ENCODE peak calls at places on chromosomes 2 and 18, in four cellular contexts. Y, H, D and B are unnamed samples.

GRCh38 chr2:47225061-47225783 is 70.1 kb upstream of the STPG4 start:
- DNase-seq in H (no peak), Y (no peak), D (peak; percentile 60), B (no peak)

GRCh38 chr2:37782155-37782673 is 110.8 kb upstream of the CDC42EP3 start:
- DNase-seq in Y (no peak), H (no peak), D (no peak), B (no peak)

GRCh38 chr2:25274868-25275574 is 66.7 kb downstream of the DNMT3A start:
- DNase-seq in Y (no peak), H (no peak), D (no peak), B (no peak)

GRCh38 chr18:45686892-45687611 is 36.9 kb upstream of the SLC14A1 start:
- DNase-seq in Y (no peak), D (no peak), H (no peak), B (peak; percentile 17)

GRCh38 chr2:165803123-165803760 is 9.2 kb upstream of the GALNT3 start:
- DNase-seq in Y (no peak), H (no peak), D (no peak), B (no peak)

GRCh38 chr18:24176727-24177416 is 38.0 kb downstream of the CABYR start:
- DNase-seq in H (peak; percentile 50), Y (no peak), D (peak; percentile 50), B (no peak)

GRCh38 chr2:128798502-128799283 is 480.0 kb upstream of the HS6ST1 start:
- DNase-seq in H (no peak), D (no peak), Y (peak; percentile 46), B (no peak)

GRCh38 chr2:230684222-230685164 is 28.1 kb upstream of the CAB39 start:
- DNase-seq in H (no peak), D (no peak), Y (no peak), B (no peak)

GRCh38 chr2:10844083-10844482 is 31.5 kb upstream of the PDIA6 start:
- DNase-seq in D (peak; percentile 86), H (peak; percentile 49), Y (peak; percentile 69), B (no peak)

GRCh38 chr18:41462946-41463345 is 492.1 kb upstream of the PIK3C3 start:
- DNase-seq in Y (no peak), H (no peak), D (no peak), B (no peak)

GRCh38 chr18:79951545-79952456 is at the start of gene SLC66A2:
- DNase-seq in H (no peak), Y (peak; percentile 87), D (peak; percentile 90), B (peak; percentile 31)

GRCh38 chr2:80238692-80239469 is 65.7 kb downstream of the LRRTM1 start:
- DNase-seq in H (no peak), Y (no peak), D (peak; percentile 24), B (no peak)

GRCh38 chr2:32925976-32926707 is 20.6 kb upstream of the LTBP1 start:
- DNase-seq in Y (no peak), H (no peak), D (no peak), B (no peak)

GRCh38 chr2:60439219-60439974 is 114.1 kb downstream of the BCL11A start:
- DNase-seq in H (no peak), D (no peak), Y (no peak), B (peak; percentile 45)

GRCh38 chr2:222424281-222424728 is at the start of gene SGPP2:
- DNase-seq in D (peak; percentile 69), H (no peak), Y (no peak), B (no peak)

GRCh38 chr2:98730053-98730850 is 680 bp downstream of the MGAT4A start:
- DNase-seq in D (peak; percentile 71), H (no peak), Y (peak; percentile 63), B (no peak)

GRCh38 chr18:58043452-58044369 is at the start of gene NEDD4L:
- DNase-seq in D (peak; percentile 90), Y (peak; percentile 84), H (no peak), B (peak; percentile 32)

GRCh38 chr2:64143154-64144056 is 815 bp downstream of the PELI1 start:
- DNase-seq in Y (peak; percentile 52), D (peak; percentile 28), H (no peak), B (no peak)

GRCh38 chr2:64141711-64142405 is 2.4 kb downstream of the PELI1 start:
- DNase-seq in D (no peak), H (no peak), Y (no peak), B (no peak)

GRCh38 chr2:64142817-64143153 is 1.4 kb downstream of the PELI1 start:
- DNase-seq in H (no peak), D (no peak), Y (no peak), B (no peak)

GRCh38 chr2:64137996-64138395 is 6.2 kb downstream of the PELI1 start:
- DNase-seq in Y (no peak), D (peak; percentile 27), H (no peak), B (no peak)

GRCh38 chr2:64140665-64141064 is 3.6 kb downstream of the PELI1 start:
- DNase-seq in Y (no peak), H (no peak), D (no peak), B (no peak)
- H3K4me3 ChIP-seq in Y (peak overlapping the region; percentile 98), H (peak overlapping the region; percentile 28), D (no peak overlapping the region), B (peak overlapping the region; percentile 97)

GRCh38 chr2:69100220-69100723 is 87.3 kb downstream of the ANTXR1 start:
- DNase-seq in D (no peak), Y (no peak), H (no peak), B (no peak)
- H3K27ac ChIP-seq in D (no peak overlapping the region), Y (peak overlapping the region; percentile 55), H (no peak overlapping the region), B (peak overlapping the region; percentile 15)

GRCh38 chr18:21364471-21364870 is 122.4 kb downstream of the GREB1L start:
- DNase-seq in D (no peak), Y (no peak), H (no peak), B (no peak)
- H3K4me3 ChIP-seq in D (no peak overlapping the region), Y (no peak overlapping the region), H (no peak overlapping the region), B (no peak overlapping the region)

GRCh38 chr2:133642831-133643230 is 74.6 kb upstream of the NCKAP5 start:
- DNase-seq in Y (no peak), D (no peak), H (no peak), B (no peak)
- H3K27ac ChIP-seq in Y (peak overlapping the region; percentile 94), D (no peak overlapping the region), H (no peak overlapping the region), B (peak overlapping the region; percentile 75)

GRCh38 chr2:9769171-9770005 is 73.9 kb upstream of the TAF1B start:
- DNase-seq in D (peak; percentile 45), Y (no peak), H (no peak), B (no peak)
- H3K4me3 ChIP-seq in D (no peak overlapping the region), Y (no peak overlapping the region), H (no peak overlapping the region), B (no peak overlapping the region)

GRCh38 chr2:238339814-238340213 is 19.5 kb downstream of the TRAF3IP1 start:
- DNase-seq in Y (no peak), D (no peak), H (no peak), B (no peak)
- H3K27ac ChIP-seq in Y (no peak overlapping the region), D (no peak overlapping the region), H (no peak overlapping the region), B (no peak overlapping the region)

GRCh38 chr2:9001778-9002177 is 1.7 kb downstream of the MBOAT2 start:
- DNase-seq in H (no peak), Y (no peak), D (no peak), B (no peak)
- H3K4me3 ChIP-seq in H (peak overlapping the region; percentile 75), Y (peak overlapping the region; percentile 87), D (no peak overlapping the region), B (no peak overlapping the region)